ENCODE peak calls at places on chromosomes 3 and 15, in eight cellular contexts. R is osteoblast, W is A549, T is WTC11, I is GM13977, Z is heart left ventricle, X is tibial nerve, U is EH. V is an unnamed sample.

GRCh38 chr15:38868326-38869114 is 303.9 kb upstream of the RASGRP1 start:
- DNase-seq in U (peak), I (no peak), W (peak), T (no peak), Z (no peak), X (peak), R (no peak), V (peak)

GRCh38 chr3:10173926-10174435 is 9.3 kb downstream of the IRAK2 start:
- DNase-seq in R (peak), X (peak), W (peak), I (no peak), U (peak), T (no peak), Z (peak), V (no peak)

GRCh38 chr3:105730973-105731372 is 137.8 kb downstream of the CBLB start:
- DNase-seq in T (no peak), R (no peak), I (no peak), X (no peak), Z (no peak), U (no peak), W (no peak), V (no peak)

GRCh38 chr3:19348929-19349564 is 200.7 kb downstream of the KCNH8 start:
- DNase-seq in Z (no peak), T (no peak), I (peak), W (peak), U (no peak), X (no peak), R (no peak), V (no peak)

GRCh38 chr3:157794771-157795170 is 291.6 kb upstream of the VEPH1 start:
- DNase-seq in X (no peak), W (no peak), I (no peak), U (peak), T (no peak), R (peak), Z (no peak), V (no peak)

GRCh38 chr3:153161714-153162512 is at the start of gene RAP2B:
- DNase-seq in I (peak), R (peak), U (peak), W (peak), Z (peak), T (peak), X (peak), V (peak)

GRCh38 chr15:59632714-59633113 is 21.1 kb downstream of the GCNT3 start:
- DNase-seq in U (peak), R (peak), T (peak), I (no peak), Z (no peak), W (peak), X (no peak), V (no peak)

GRCh38 chr15:66935688-66936087 is 129.7 kb upstream of the SMAD3 start:
- DNase-seq in I (no peak), W (no peak), R (peak), U (no peak), T (no peak), Z (no peak), X (no peak), V (no peak)

GRCh38 chr15:33310481-33311311 is at the start of gene RYR3:
- DNase-seq in W (no peak), U (peak), T (peak), X (no peak), I (no peak), Z (peak), R (peak), V (no peak)

GRCh38 chr3:101010316-101010715 is 17.1 kb upstream of the ABI3BP start:
- DNase-seq in Z (no peak), X (no peak), W (no peak), U (peak), I (no peak), T (no peak), R (peak), V (no peak)

GRCh38 chr3:133570937-133571320 is 2.6 kb upstream of the CDV3 start:
- DNase-seq in Z (no peak), U (peak), X (no peak), W (no peak), T (no peak), R (no peak), I (no peak), V (no peak)

GRCh38 chr15:27017168-27017809 is 46.3 kb downstream of the GABRG3 start:
- DNase-seq in X (peak), R (peak), Z (no peak), W (peak), U (no peak), I (peak), T (peak), V (peak)

GRCh38 chr3:172467170-172467824 is 19.0 kb upstream of the GHSR start:
- DNase-seq in X (no peak), T (no peak), U (peak), R (no peak), Z (no peak), I (no peak), W (peak), V (no peak)

GRCh38 chr3:50616003-50616769 is 765 bp upstream of the MAPKAPK3 start:
- DNase-seq in R (peak), U (peak), X (peak), T (peak), Z (peak), I (peak), W (peak), V (no peak)

GRCh38 chr3:115248274-115248673 is 101.2 kb upstream of the ZBTB20 start:
- DNase-seq in T (no peak), U (peak), I (no peak), W (no peak), X (no peak), R (no peak), Z (no peak), V (no peak)

GRCh38 chr3:160370987-160371857 is 27.8 kb downstream of the IFT80 start:
- DNase-seq in R (no peak), Z (no peak), U (no peak), X (no peak), T (no peak), I (no peak), W (no peak), V (no peak)

GRCh38 chr3:141913150-141913811 is 36.8 kb downstream of the ATP1B3 start:
- DNase-seq in X (peak), T (no peak), R (no peak), I (peak), W (peak), Z (peak), U (peak), V (peak)

GRCh38 chr3:123479891-123480290 is 31.0 kb upstream of the ADCY5 start:
- DNase-seq in R (no peak), W (no peak), Z (no peak), T (no peak), X (no peak), U (no peak), I (no peak), V (no peak)

GRCh38 chr15:99729920-99730319 is 3.3 kb downstream of the LYSMD4 start:
- DNase-seq in Z (peak), R (peak), I (no peak), W (no peak), U (peak), X (peak), T (peak), V (peak)

GRCh38 chr3:140355481-140355880 is 322.4 kb upstream of the TRIM42 start:
- DNase-seq in W (no peak), I (no peak), Z (no peak), X (no peak), U (no peak), T (no peak), R (no peak), V (no peak)

GRCh38 chr15:57554063-57554820 is 37.5 kb upstream of the MYZAP start:
- DNase-seq in X (no peak), T (no peak), U (no peak), I (no peak), R (no peak), Z (no peak), W (no peak), V (no peak)